ENCODE peak calls at places on chromosome 15, in five cellular contexts. F is amniotic stem cell; M is stimulated activated CD4-positive, alpha-beta T cell treated with anti-CD3 and anti-CD28 coated beads, Interleukin-15, amount 100 ng/mL, for 48 hours; W is NCI-H1694 treated with DMSO at 0.1 percent for 48 hours; O is cardiac muscle cell. J is an unnamed sample.

GRCh38 chr15:47803767-47804166 is 86.5 kb downstream of the SEMA6D start:
- DNase-seq in F (no peak), M (no peak), W (no peak), O (no peak), J (no peak)

GRCh38 chr15:78197632-78198031 is 36.7 kb downstream of the ACSBG1 start:
- DNase-seq in F (no peak), M (no peak), W (no peak), O (no peak), J (no peak)

GRCh38 chr15:43514241-43515057 is 3.0 kb upstream of the MAP1A start:
- DNase-seq in F (no peak), M (no peak), W (peak), O (peak), J (peak)

GRCh38 chr15:56538901-56539545 is 74.1 kb upstream of the MNS1 start:
- DNase-seq in F (no peak), M (no peak), W (no peak), O (no peak), J (no peak)

GRCh38 chr15:40307421-40308165 is at the start of gene PLCB2:
- DNase-seq in F (no peak), M (peak), W (peak), O (no peak), J (peak)

GRCh38 chr15:35907507-35907906 is 361.5 kb upstream of the DPH6 start:
- DNase-seq in F (no peak), M (no peak), W (no peak), O (peak), J (no peak)

GRCh38 chr15:70016511-70016994 is 81.2 kb downstream of the TLE3 start:
- DNase-seq in F (no peak), M (no peak), W (no peak), O (no peak), J (no peak)

GRCh38 chr15:83613716-83614115 is 40.2 kb upstream of the ADAMTSL3 start:
- DNase-seq in F (no peak), M (no peak), W (no peak), O (peak), J (no peak)

GRCh38 chr15:79050977-79051376 is 39.6 kb downstream of the RASGRF1 start:
- DNase-seq in F (no peak), M (no peak), W (no peak), O (no peak), J (no peak)

GRCh38 chr15:85063522-85063921 is 81.9 kb downstream of the PDE8A start:
- DNase-seq in F (no peak), M (no peak), W (no peak), O (no peak), J (no peak)

GRCh38 chr15:65402971-65403370 is 19.8 kb downstream of the IGDCC4 start:
- DNase-seq in F (no peak), M (no peak), W (no peak), O (no peak), J (no peak)